ENCODE peak calls at places on chromosomes 16 and 17, in six cellular contexts. A is cardiac muscle cell; V is psoas muscle; C is CD8-positive, alpha-beta T cell; X is tibial artery; S is SK-N-SH. U is an unnamed sample.
A peak's percentile ranks its signal among the peaks of the same experiment; 100 is the strongest.

GRCh38 chr16:87331241-87331801 is 14.1 kb upstream of the C16orf95 start:
- DNase-seq in C (no peak), V (peak; percentile 44), X (no peak), S (no peak), A (no peak), U (no peak)

GRCh38 chr17:41870627-41871026 is 5.4 kb upstream of the KLHL11 start:
- DNase-seq in C (no peak), S (no peak), V (peak; percentile 8), A (no peak), X (no peak), U (no peak)

GRCh38 chr17:52762147-52762793 is 603.8 kb upstream of the CA10 start:
- DNase-seq in S (no peak), C (no peak), V (no peak), X (no peak), A (no peak), U (no peak)

GRCh38 chr16:66660422-66661209 is 35.9 kb downstream of the CMTM4 start:
- DNase-seq in A (peak; percentile 89), C (no peak), S (peak; percentile 72), V (peak; percentile 79), X (peak; percentile 73), U (peak; percentile 70)

GRCh38 chr17:8965394-8966168 is at the start of gene PIK3R5:
- DNase-seq in X (peak; percentile 45), A (peak; percentile 19), V (peak; percentile 66), C (peak; percentile 68), S (peak; percentile 60), U (no peak)

GRCh38 chr16:67207857-67208524 is 9.1 kb downstream of the ELMO3 start:
- DNase-seq in V (peak; percentile 84), X (no peak), A (no peak), C (no peak), S (peak; percentile 34), U (peak; percentile 76)

GRCh38 chr16:30526137-30526822 is at the start of gene ZNF768:
- DNase-seq in V (peak; percentile 69), A (peak; percentile 87), S (peak; percentile 94), C (peak; percentile 30), X (no peak), U (peak; percentile 57)

GRCh38 chr16:47538472-47538871 is 77.3 kb downstream of the PHKB start:
- DNase-seq in S (no peak), A (no peak), V (no peak), X (no peak), C (no peak), U (no peak)

GRCh38 chr17:80491478-80492342 is 15.3 kb upstream of the NPTX1 start:
- DNase-seq in A (no peak), X (no peak), V (peak; percentile 28), C (no peak), S (peak; percentile 91), U (no peak)

GRCh38 chr17:31052187-31052889 is 42.4 kb upstream of the NF1 start:
- DNase-seq in V (peak; percentile 75), X (peak; percentile 74), A (no peak), C (no peak), S (no peak), U (peak; percentile 34)

GRCh38 chr16:48133455-48134226 is 22.2 kb downstream of the ABCC12 start:
- DNase-seq in V (no peak), X (no peak), C (no peak), S (no peak), A (no peak), U (no peak)

GRCh38 chr17:55149485-55149884 is 115.3 kb upstream of the HLF start:
- DNase-seq in S (no peak), X (no peak), C (no peak), V (no peak), A (no peak), U (no peak)

GRCh38 chr16:62283-62682 is 8.7 kb downstream of the SNRNP25 start:
- DNase-seq in C (no peak), S (no peak), A (no peak), X (no peak), V (peak; percentile 42), U (no peak)

GRCh38 chr16:79698341-79698753 is 97.8 kb upstream of the MAF start:
- DNase-seq in S (no peak), A (no peak), V (no peak), X (peak; percentile 50), C (no peak), U (peak; percentile 71)

GRCh38 chr17:49910094-49910857 is 58.7 kb upstream of the DLX4 start:
- DNase-seq in V (no peak), A (peak; percentile 18), X (no peak), C (no peak), S (peak; percentile 73), U (no peak)
- H3K27me3 ChIP-seq in V (peaks cover 41% of the 10 kb centered on the region), A (peaks cover 69% of the 10 kb centered on the region), X (no peaks in the 10 kb centered on the region), C (peaks cover 30% of the 10 kb centered on the region), S (peaks cover 93% of the 10 kb centered on the region), U (peaks cover 48% of the 10 kb centered on the region)

DNA sequence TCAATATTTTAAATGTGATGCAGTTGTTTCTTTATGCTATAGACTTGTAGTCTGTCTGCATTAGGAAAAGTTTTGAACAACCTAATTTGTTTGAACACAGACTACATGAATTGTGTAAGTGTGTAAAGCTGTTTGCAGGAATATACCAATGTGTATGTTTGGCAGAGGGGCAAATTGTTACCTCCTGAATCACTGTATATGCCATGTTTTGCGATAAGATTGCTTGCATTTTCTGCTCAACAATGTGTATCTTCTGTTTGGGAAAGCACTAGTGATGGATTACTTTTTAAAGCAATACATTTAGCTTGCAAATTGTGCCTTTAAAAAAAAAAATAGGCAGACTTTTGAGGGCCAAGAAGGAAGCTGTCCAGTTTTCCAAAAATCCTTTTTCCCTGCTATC is 14.6 kb downstream of the RBBP6 start:
- DNase-seq in V (no peak), A (no peak), S (no peak), X (no peak), C (no peak), U (no peak)
- H3K36me3 ChIP-seq in V (no peaks in the 10 kb centered on the region), A (peaks cover 46% of the 10 kb centered on the region), S (peaks cover 91% of the 10 kb centered on the region), X (peaks cover 25% of the 10 kb centered on the region), C (peaks cover 18% of the 10 kb centered on the region), U (peaks cover 53% of the 10 kb centered on the region)

GRCh38 chr16:73886378-73886777 is 410.2 kb upstream of the PSMD7 start:
- DNase-seq in X (no peak), C (no peak), S (no peak), A (no peak), V (no peak), U (no peak)
- TF ChIP-seq CTCF in X (no peak), C (no peak), S (no peak), A (no peak), V (no peak), U (no peak)

GRCh38 chr17:39107141-39107540 is 44.3 kb downstream of the PLXDC1 start:
- DNase-seq in C (no peak), X (no peak), A (no peak), V (no peak), S (no peak), U (no peak)

GRCh38 chr17:39110435-39111136 is 40.9 kb downstream of the PLXDC1 start:
- DNase-seq in V (no peak), S (peak; percentile 70), C (no peak), X (no peak), A (peak; percentile 18), U (no peak)

GRCh38 chr17:39108976-39109375 is 42.5 kb downstream of the PLXDC1 start:
- DNase-seq in S (no peak), C (no peak), A (no peak), X (no peak), V (no peak), U (no peak)

GRCh38 chr17:39105705-39106104 is 45.7 kb downstream of the PLXDC1 start:
- DNase-seq in X (no peak), C (no peak), V (no peak), S (no peak), A (no peak), U (no peak)

GRCh38 chr17:39107973-39108372 is 43.5 kb downstream of the PLXDC1 start:
- DNase-seq in X (no peak), C (no peak), A (no peak), V (no peak), S (no peak), U (no peak)
- H3K27me3 ChIP-seq in X (no peaks in the 10 kb centered on the region), C (no peaks in the 10 kb centered on the region), A (no peaks in the 10 kb centered on the region), V (no peaks in the 10 kb centered on the region), S (peaks cover 12% of the 10 kb centered on the region), U (no peaks in the 10 kb centered on the region)

GRCh38 chr17:34001246-34001645 is 253.8 kb upstream of the CCL2 start:
- DNase-seq in C (no peak), V (no peak), S (no peak), X (no peak), A (no peak), U (no peak)
- H3K36me3 ChIP-seq in C (no peaks in the 10 kb centered on the region), V (no peaks in the 10 kb centered on the region), S (no peaks in the 10 kb centered on the region), X (no peaks in the 10 kb centered on the region), A (no peaks in the 10 kb centered on the region), U (no peaks in the 10 kb centered on the region)

GRCh38 chr17:57563968-57564367 is 181.1 kb downstream of the CCDC182 start:
- DNase-seq in A (no peak), V (no peak), C (no peak), X (no peak), S (peak; percentile 74), U (no peak)
- TF ChIP-seq CTCF in A (no peak), V (no peak), C (no peak), X (no peak), S (no peak), U (no peak)

DNA sequence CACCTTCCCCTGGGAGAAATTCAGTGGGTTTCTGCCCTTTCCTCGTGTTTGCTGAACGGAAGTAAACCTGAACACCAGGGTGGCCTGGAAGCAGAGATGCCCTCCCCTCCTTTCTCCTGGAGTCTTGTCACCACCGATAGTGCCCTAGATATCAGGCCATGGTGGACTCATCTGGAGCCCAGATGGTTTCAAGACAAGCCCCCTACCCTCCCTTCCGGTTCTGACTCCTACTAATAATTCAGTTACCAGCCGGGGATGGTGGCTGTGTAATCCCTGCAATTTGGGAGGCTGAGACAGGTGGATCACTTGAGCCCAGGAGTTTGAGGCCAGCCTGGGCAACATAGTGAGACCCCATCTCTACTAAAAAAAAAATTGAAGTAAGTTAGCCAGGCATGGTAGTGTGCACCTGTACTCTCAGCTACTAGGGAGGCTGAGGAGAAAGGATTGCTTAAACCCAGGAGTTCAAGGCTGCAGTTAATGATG is 2.4 kb downstream of the ZNF469 start:
- DNase-seq in V (peak; percentile 17), C (no peak), A (no peak), X (no peak), S (peak; percentile 75), U (no peak)
- H3K27me3 ChIP-seq in V (no peaks in the 10 kb centered on the region), C (peaks cover 10% of the 10 kb centered on the region), A (peaks cover 85% of the 10 kb centered on the region), X (no peaks in the 10 kb centered on the region), S (no peaks in the 10 kb centered on the region), U (no peaks in the 10 kb centered on the region)

DNA sequence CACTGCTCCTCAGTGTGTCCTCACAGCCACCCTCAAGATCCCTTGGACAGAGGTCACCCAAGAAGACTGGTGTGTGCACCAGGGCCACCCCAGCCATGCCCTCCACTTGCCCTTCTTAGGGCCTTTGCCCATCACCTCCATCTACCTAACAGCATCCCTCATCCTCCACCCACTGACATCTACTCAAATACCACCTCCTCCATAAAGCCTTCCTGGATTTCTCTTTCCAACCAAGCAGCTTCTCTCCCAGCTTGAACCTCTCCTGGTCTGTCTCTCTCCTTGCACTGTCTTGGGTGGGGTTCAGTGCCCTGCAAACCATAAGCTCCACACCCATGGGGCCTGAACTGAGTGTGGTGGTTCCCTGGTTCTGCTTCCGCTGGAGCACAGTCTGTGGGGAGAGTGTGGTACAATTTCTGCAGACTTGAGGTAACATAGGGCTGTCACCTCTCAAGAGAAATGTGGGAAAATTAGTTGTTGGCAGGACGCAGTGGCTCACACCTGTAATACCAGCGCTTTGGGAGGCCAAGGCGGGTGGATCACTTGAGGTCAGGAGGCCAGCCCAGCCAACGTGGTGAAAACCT is 14.4 kb downstream of the KATNB1 start:
- DNase-seq in S (no peak), C (no peak), X (no peak), A (no peak), V (peak; percentile 33), U (no peak)
- H3K36me3 ChIP-seq in S (peaks cover 22% of the 10 kb centered on the region), C (no peaks in the 10 kb centered on the region), X (peaks cover 4% of the 10 kb centered on the region), A (peaks cover 4% of the 10 kb centered on the region), V (no peaks in the 10 kb centered on the region), U (peaks cover 3% of the 10 kb centered on the region)